ENCODE peak calls at places on chromosome 9, in four cellular contexts. One of them, this sample, is unnamed.

GRCh38 chr9:119366909-119367690 is 2.1 kb downstream of the BRINP1 start:
- DNase-seq in astrocyte: no peak
- DNase-seq in epithelial cell of proximal tubule: no peak
- DNase-seq in SK-N-SH: no peak
- DNase-seq in this sample: no peak

GRCh38 chr9:104927216-104927911 is 591 bp downstream of the ABCA1 start:
- DNase-seq in astrocyte: peak; percentile 50
- DNase-seq in epithelial cell of proximal tubule: no peak
- DNase-seq in SK-N-SH: peak; percentile 66
- DNase-seq in this sample: peak; percentile 58

GRCh38 chr9:35669331-35670145 is 4.2 kb upstream of the CA9 start:
- DNase-seq in astrocyte: peak; percentile 40
- DNase-seq in epithelial cell of proximal tubule: peak; percentile 74
- DNase-seq in SK-N-SH: no peak
- DNase-seq in this sample: peak; percentile 69

GRCh38 chr9:23408874-23409273 is 417.2 kb downstream of the ELAVL2 start:
- DNase-seq in astrocyte: no peak
- DNase-seq in epithelial cell of proximal tubule: no peak
- DNase-seq in SK-N-SH: no peak
- DNase-seq in this sample: no peak

GRCh38 chr9:31394040-31394473 is 990.4 kb upstream of the ACO1 start:
- DNase-seq in astrocyte: peak; percentile 11
- DNase-seq in epithelial cell of proximal tubule: peak; percentile 41
- DNase-seq in SK-N-SH: no peak
- DNase-seq in this sample: peak; percentile 30

GRCh38 chr9:128818839-128819715 is 777 bp downstream of the ENDOG start:
- DNase-seq in astrocyte: no peak
- DNase-seq in epithelial cell of proximal tubule: no peak
- DNase-seq in SK-N-SH: peak; percentile 67
- DNase-seq in this sample: no peak

GRCh38 chr9:126982215-126983002 is 67.8 kb downstream of the RALGPS1 start:
- DNase-seq in astrocyte: no peak
- DNase-seq in epithelial cell of proximal tubule: no peak
- DNase-seq in SK-N-SH: no peak
- DNase-seq in this sample: no peak

GRCh38 chr9:120711354-120711753 is 2.9 kb downstream of the MEGF9 start:
- DNase-seq in astrocyte: no peak
- DNase-seq in epithelial cell of proximal tubule: no peak
- DNase-seq in SK-N-SH: no peak
- DNase-seq in this sample: no peak

GRCh38 chr9:134966697-134967546 is 49.2 kb upstream of the FCN1 start:
- DNase-seq in astrocyte: no peak
- DNase-seq in epithelial cell of proximal tubule: no peak
- DNase-seq in SK-N-SH: no peak
- DNase-seq in this sample: no peak

GRCh38 chr9:129666575-129666974 is 1.1 kb downstream of the PRRX2 start:
- DNase-seq in astrocyte: no peak
- DNase-seq in epithelial cell of proximal tubule: no peak
- DNase-seq in SK-N-SH: peak; percentile 70
- DNase-seq in this sample: no peak

GRCh38 chr9:14554866-14555265 is 138.4 kb downstream of the ZDHHC21 start:
- DNase-seq in astrocyte: no peak
- DNase-seq in epithelial cell of proximal tubule: no peak
- DNase-seq in SK-N-SH: no peak
- DNase-seq in this sample: no peak

GRCh38 chr9:136665111-136665703 is 2.5 kb downstream of the EGFL7 start:
- DNase-seq in astrocyte: no peak
- DNase-seq in epithelial cell of proximal tubule: no peak
- DNase-seq in SK-N-SH: peak; percentile 92
- DNase-seq in this sample: no peak

GRCh38 chr9:126915846-126916543 is 1.4 kb downstream of the RALGPS1 start:
- DNase-seq in astrocyte: no peak
- DNase-seq in epithelial cell of proximal tubule: no peak
- DNase-seq in SK-N-SH: no peak
- DNase-seq in this sample: no peak

GRCh38 chr9:83596899-83597504 is 25.9 kb upstream of the IDNK start:
- DNase-seq in astrocyte: no peak
- DNase-seq in epithelial cell of proximal tubule: no peak
- DNase-seq in SK-N-SH: peak; percentile 54
- DNase-seq in this sample: peak; percentile 53